ENCODE peak calls at places on chromosome 20, in seven cellular contexts. Q, U, X, W, N, C and J are unnamed samples.

GRCh38 chr20:36666181-36666740 is 20.3 kb upstream of the SLA2 start:
- DNase-seq in X (no peak), W (peak), U (no peak), C (no peak), N (no peak), Q (no peak), J (no peak)

GRCh38 chr20:5504061-5504739 is 187.4 kb upstream of the PROKR2 start:
- DNase-seq in X (peak), N (peak), U (no peak), W (peak), Q (peak), C (peak), J (peak)

GRCh38 chr20:36991708-36992107 is 40.2 kb upstream of the SAMHD1 start:
- DNase-seq in C (no peak), Q (no peak), N (no peak), W (no peak), U (no peak), X (no peak), J (no peak)

GRCh38 chr20:35260426-35260825 is 17.5 kb downstream of the MMP24OS start:
- DNase-seq in X (peak), C (no peak), Q (no peak), N (no peak), U (no peak), W (peak), J (no peak)

GRCh38 chr20:56873836-56874235 is 244.7 kb downstream of the TFAP2C start:
- DNase-seq in N (no peak), X (no peak), U (no peak), C (no peak), W (no peak), Q (no peak), J (no peak)

GRCh38 chr20:52236292-52236691 is 44.7 kb upstream of the ZFP64 start:
- DNase-seq in Q (no peak), N (no peak), X (no peak), C (no peak), U (no peak), W (no peak), J (no peak)

GRCh38 chr20:4563534-4563933 is 158.2 kb upstream of the PRND start:
- DNase-seq in N (no peak), C (peak), W (no peak), Q (no peak), X (no peak), U (no peak), J (no peak)

GRCh38 chr20:57198359-57199072 is 67.9 kb downstream of the BMP7 start:
- DNase-seq in Q (no peak), U (no peak), C (peak), X (peak), N (no peak), W (no peak), J (no peak)

GRCh38 chr20:51456511-51457280 is 85.8 kb downstream of the NFATC2 start:
- DNase-seq in Q (peak), C (peak), N (peak), W (peak), U (no peak), X (peak), J (peak)

GRCh38 chr20:54713727-54714126 is 238.3 kb downstream of the DOK5 start:
- DNase-seq in C (no peak), N (no peak), Q (peak), X (no peak), U (no peak), W (no peak), J (no peak)